ENCODE peak calls at places on chromosomes 11 and 22, in eight cellular contexts. Z is fibroblast of mammary gland; G is activated T-cell treated with anti-CD3 and anti-CD28 coated beads, Interleukin-2, amount 50 U/mL, for 1 hour; E is mucosa of descending colon; X is fibroblast of pulmonary artery; B is stimulated activated CD4-positive, alpha-beta T cell treated with anti-CD3 and anti-CD28 coated beads, TNF-alpha, amount 100 ng/mL, for 48 hours; O is frontal cortex; K is KBM-7. F is an unnamed sample.

GRCh38 chr11:122002047-122002446 is 114.0 kb downstream of the BLID start:
- DNase-seq in B (no peak), G (no peak), X (no peak), O (no peak), Z (no peak), K (no peak), E (no peak), F (no peak)

GRCh38 chr11:115869780-115870431 is 365.7 kb upstream of the CADM1 start:
- DNase-seq in O (no peak), E (peak; percentile 36), B (no peak), Z (no peak), G (no peak), K (peak; percentile 11), X (peak; percentile 3), F (no peak)

GRCh38 chr11:111851636-111852035 is 19.7 kb downstream of the ALG9 start:
- DNase-seq in G (no peak), X (peak; percentile 53), E (no peak), B (no peak), Z (peak; percentile 52), K (no peak), O (no peak), F (no peak)

GRCh38 chr11:59417023-59417422 is 9.2 kb downstream of the OR5A2 start:
- DNase-seq in Z (no peak), K (no peak), O (no peak), E (no peak), G (no peak), B (no peak), X (no peak), F (peak; percentile 22)

GRCh38 chr11:116226731-116227130 is 546.1 kb downstream of the BUD13 start:
- DNase-seq in Z (no peak), G (no peak), B (no peak), O (no peak), E (no peak), X (no peak), K (no peak), F (no peak)

GRCh38 chr11:37988031-37988430 is 1390.0 kb upstream of the RAG2 start:
- DNase-seq in X (peak; percentile 99), G (no peak), E (no peak), K (no peak), B (no peak), O (no peak), Z (no peak), F (no peak)

GRCh38 chr11:119052163-119052814 is 4.7 kb downstream of the HYOU1 start:
- DNase-seq in Z (no peak), O (no peak), B (no peak), G (no peak), K (no peak), X (no peak), E (peak; percentile 36), F (no peak)

GRCh38 chr22:40347300-40347699 is 1.0 kb downstream of the ADSL start:
- DNase-seq in E (no peak), B (no peak), Z (no peak), O (no peak), X (no peak), G (no peak), K (no peak), F (no peak)

GRCh38 chr11:18936002-18936673 is 3.1 kb downstream of the MRGPRX1 start:
- DNase-seq in K (no peak), E (no peak), Z (no peak), B (no peak), X (no peak), G (no peak), O (no peak), F (no peak)

F was measured in Jurkat, Clone E6-1.